ENCODE peak calls at places on chromosomes 7 and 10, in six cellular contexts. B is SK-N-SH, L is K562, D is GM12878, V is H1, I is HepG2. R is an unnamed sample.

GRCh38 chr10:3548702-3549101 is 236.3 kb downstream of the KLF6 start:
- DNase-seq in B (no peak), L (no peak), D (no peak), V (no peak), I (no peak), R (no peak)

GRCh38 chr10:32050145-32050544 is 6.1 kb downstream of the KIF5B start:
- DNase-seq in B (no peak), L (no peak), D (no peak), V (no peak), I (no peak), R (no peak)

GRCh38 chr10:5959116-5959515 is 18.2 kb downstream of the IL15RA start:
- DNase-seq in B (no peak), L (no peak), D (no peak), V (no peak), I (no peak), R (no peak)

GRCh38 chr7:104695563-104695962 is 318.4 kb upstream of the KMT2E start:
- DNase-seq in B (no peak), L (no peak), D (no peak), V (no peak), I (no peak), R (no peak)

GRCh38 chr10:104301907-104302690 is 33.1 kb downstream of the GSTO2 start:
- DNase-seq in B (no peak), L (no peak), D (no peak), V (no peak), I (no peak), R (no peak)

GRCh38 chr7:128881458-128882125 is 18.9 kb downstream of the ATP6V1F start:
- DNase-seq in B (peak; percentile 42), L (no peak), D (no peak), V (no peak), I (no peak), R (no peak)

GRCh38 chr10:110880012-110880411 is 8.3 kb downstream of the PDCD4 start:
- DNase-seq in B (no peak), L (no peak), D (no peak), V (no peak), I (no peak), R (no peak)

GRCh38 chr7:137656227-137656849 is 190.4 kb downstream of the DGKI start:
- DNase-seq in B (peak; percentile 74), L (peak; percentile 75), D (peak; percentile 20), V (peak; percentile 10), I (peak; percentile 59), R (peak; percentile 49)

GRCh38 chr7:17009007-17009719 is 127.4 kb upstream of the AGR3 start:
- DNase-seq in B (no peak), L (no peak), D (no peak), V (no peak), I (peak; percentile 18), R (peak; percentile 27)

GRCh38 chr7:148699024-148699771 is 495 bp downstream of the CUL1 start:
- DNase-seq in B (peak; percentile 89), L (peak; percentile 82), D (no peak), V (no peak), I (peak; percentile 65), R (no peak)

GRCh38 chr10:55232553-55232952 is 431.5 kb upstream of the PCDH15 start:
- DNase-seq in B (no peak), L (no peak), D (no peak), V (no peak), I (no peak), R (no peak)

GRCh38 chr7:138396251-138397070 is 63.6 kb upstream of the TRIM24 start:
- DNase-seq in B (no peak), L (no peak), D (peak; percentile 53), V (no peak), I (peak; percentile 100), R (no peak)

GRCh38 chr10:12333382-12334185 is 15.8 kb upstream of the CAMK1D start:
- DNase-seq in B (peak; percentile 77), L (no peak), D (no peak), V (no peak), I (no peak), R (peak; percentile 78)

GRCh38 chr10:26215923-26216576 is 524 bp upstream of the GAD2 start:
- DNase-seq in B (peak; percentile 50), L (no peak), D (no peak), V (no peak), I (no peak), R (no peak)

GRCh38 chr7:133401225-133401624 is 148.3 kb downstream of the EXOC4 start:
- DNase-seq in B (no peak), L (no peak), D (no peak), V (no peak), I (no peak), R (no peak)

GRCh38 chr7:157703131-157703530 is 366.3 kb downstream of the DNAJB6 start:
- DNase-seq in B (peak; percentile 71), L (no peak), D (no peak), V (no peak), I (no peak), R (no peak)

GRCh38 chr7:30027065-30027456 is 559 bp upstream of the FKBP14 start:
- DNase-seq in B (peak; percentile 29), L (no peak), D (peak; percentile 51), V (no peak), I (peak; percentile 38), R (no peak)

GRCh38 chr7:41333506-41333905 is 369.4 kb downstream of the INHBA start:
- DNase-seq in B (no peak), L (no peak), D (no peak), V (no peak), I (no peak), R (no peak)

GRCh38 chr7:139679731-139680594 is 97.8 kb downstream of the HIPK2 start:
- DNase-seq in B (no peak), L (no peak), D (no peak), V (no peak), I (peak; percentile 80), R (no peak)

GRCh38 chr10:614772-615582 is 74.5 kb downstream of the DIP2C start:
- DNase-seq in B (peak; percentile 56), L (no peak), D (no peak), V (no peak), I (no peak), R (no peak)

GRCh38 chr7:1579481-1580421 is 9.9 kb upstream of the PSMG3 start:
- DNase-seq in B (peak; percentile 93), L (peak; percentile 82), D (no peak), V (peak; percentile 74), I (peak; percentile 41), R (no peak)

GRCh38 chr10:68560201-68560915 is at the start of gene TET1:
- DNase-seq in B (peak; percentile 91), L (peak; percentile 91), D (no peak), V (peak; percentile 59), I (peak; percentile 64), R (peak; percentile 33)

GRCh38 chr7:30789334-30789711 is 18.1 kb downstream of the MINDY4 start:
- DNase-seq in B (no peak), L (no peak), D (no peak), V (no peak), I (no peak), R (no peak)

GRCh38 chr10:86943316-86944030 is 13.9 kb downstream of the MMRN2 start:
- DNase-seq in B (no peak), L (no peak), D (no peak), V (no peak), I (no peak), R (no peak)

GRCh38 chr10:70480254-70480861 is 1.8 kb downstream of the PALD1 start:
- DNase-seq in B (no peak), L (no peak), D (no peak), V (no peak), I (no peak), R (no peak)

GRCh38 chr10:119251315-119251708 is 43.9 kb downstream of the GRK5 start:
- DNase-seq in B (no peak), L (peak; percentile 20), D (no peak), V (no peak), I (no peak), R (no peak)

DNA sequence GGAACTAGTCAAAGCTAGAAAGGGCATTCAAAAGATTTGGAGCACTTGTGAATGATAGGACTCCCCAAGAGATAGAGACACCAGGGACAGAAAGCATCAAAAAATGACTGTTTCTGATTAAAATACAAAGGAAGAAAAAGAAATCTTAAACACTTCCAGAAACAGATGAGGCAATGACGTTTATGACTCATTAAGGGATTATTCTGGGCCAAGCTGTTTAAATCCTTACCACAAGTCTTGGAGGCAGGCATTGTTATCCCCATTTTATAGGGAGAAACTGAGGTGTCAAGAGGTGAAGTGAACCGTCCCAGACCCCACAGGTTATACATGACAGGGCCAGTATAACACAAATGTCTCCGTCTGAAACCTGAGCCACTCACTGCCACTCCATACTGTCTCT is 68.3 kb upstream of the AMPH start:
- DNase-seq in B (no peak), L (no peak), D (no peak), V (no peak), I (no peak), R (no peak)
- TF ChIP-seq YY1 in B (no peak), L (no peak), D (no peak), V (no peak), I (no peak), R (no peak)

GRCh38 chr7:18534481-18534880 is 38.9 kb downstream of the HDAC9 start:
- DNase-seq in B (no peak), L (no peak), D (no peak), V (no peak), I (no peak), R (no peak)
- H2AFZ ChIP-seq in B (no peak overlapping the region), L (no peak overlapping the region), D (no peak overlapping the region), V (no peak overlapping the region), I (no peak overlapping the region), R (no peak overlapping the region)

GRCh38 chr10:78716034-78716660 is 352.6 kb upstream of the ZMIZ1 start:
- DNase-seq in B (no peak), L (no peak), D (no peak), V (no peak), I (no peak), R (no peak)

GRCh38 chr10:78717200-78717599 is 351.6 kb upstream of the ZMIZ1 start:
- DNase-seq in B (no peak), L (no peak), D (no peak), V (no peak), I (no peak), R (no peak)

GRCh38 chr10:78720091-78720490 is 348.7 kb upstream of the ZMIZ1 start:
- DNase-seq in B (no peak), L (no peak), D (no peak), V (no peak), I (no peak), R (no peak)

GRCh38 chr10:78719276-78719675 is 349.5 kb upstream of the ZMIZ1 start:
- DNase-seq in B (no peak), L (no peak), D (no peak), V (no peak), I (no peak), R (no peak)

DNA sequence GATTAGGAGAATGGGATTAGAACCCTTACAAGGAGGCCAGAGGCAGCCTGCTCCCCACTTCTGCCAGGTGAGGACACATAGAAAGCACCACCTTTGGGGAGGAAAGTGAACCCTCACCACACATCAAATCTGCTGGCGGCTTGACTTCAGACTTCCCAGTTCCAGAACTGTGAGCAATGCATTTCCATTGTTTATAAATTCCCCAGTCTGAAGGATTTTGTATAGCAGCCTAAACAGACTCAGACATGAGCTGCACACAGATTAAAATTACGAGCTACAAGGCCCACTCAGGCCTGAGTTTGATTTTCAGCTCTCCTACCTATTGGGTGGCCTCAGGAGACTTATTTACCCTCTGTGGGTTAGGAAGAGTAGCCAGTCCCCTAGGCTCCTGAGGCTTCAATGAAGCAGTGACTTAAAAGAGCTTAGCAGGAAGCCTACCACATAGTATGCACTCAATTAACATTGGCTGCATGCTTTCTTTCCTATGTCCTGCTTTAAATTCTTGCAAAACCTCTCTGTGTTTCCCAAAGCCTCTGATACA is 350.7 kb upstream of the ZMIZ1 start:
- DNase-seq in B (no peak), L (no peak), D (no peak), V (no peak), I (no peak), R (no peak)
- TF ChIP-seq SIN3A in B (no peak), L (no peak), D (no peak), V (no peak), I (no peak), R (no peak)

GRCh38 chr7:81669476-81670105 is 100.3 kb downstream of the HGF start:
- DNase-seq in B (no peak), L (no peak), D (no peak), V (no peak), I (no peak), R (no peak)
- TF ChIP-seq YY1 in B (no peak), L (no peak), D (no peak), V (no peak), I (no peak), R (no peak)